ENCODE peak calls at places on chromosomes 6 and 20, in eight cellular contexts. P is H1, B is HCT116, F is K562, Y is HepG2, L is GM12878, V is endothelial cell of umbilical vein, J is SK-N-SH. S is an unnamed sample.

GRCh38 chr6:109892451-109893435 is 85.4 kb upstream of the GPR6 start:
- DNase-seq in P (peak), L (no peak), Y (no peak), J (no peak), B (peak), V (no peak), F (no peak), S (no peak)

GRCh38 chr20:34559311-34560140 is 1.0 kb downstream of the MAP1LC3A start:
- DNase-seq in F (no peak), P (no peak), L (no peak), J (peak), B (no peak), V (no peak), Y (no peak), S (no peak)

GRCh38 chr6:85390775-85391174 is 59.1 kb upstream of the NT5E start:
- DNase-seq in Y (no peak), V (no peak), J (no peak), L (no peak), F (no peak), B (no peak), P (no peak), S (no peak)

GRCh38 chr6:32967151-32968091 is 973 bp upstream of the BRD2 start:
- DNase-seq in Y (peak), V (peak), F (peak), B (peak), L (no peak), P (peak), J (peak), S (no peak)

GRCh38 chr6:156876302-156876701 is 99.1 kb downstream of the ARID1B start:
- DNase-seq in F (no peak), Y (no peak), V (no peak), P (peak), B (no peak), L (no peak), J (peak), S (no peak)

GRCh38 chr20:42258568-42258967 is 640.4 kb upstream of the CHD6 start:
- DNase-seq in P (no peak), B (no peak), Y (no peak), J (no peak), V (no peak), F (no peak), L (no peak), S (no peak)

GRCh38 chr6:117711369-117711768 is 36.1 kb downstream of the NUS1 start:
- DNase-seq in P (no peak), V (no peak), B (no peak), F (no peak), J (no peak), Y (peak), L (no peak), S (no peak)

GRCh38 chr20:36856691-36857635 is 19.0 kb upstream of the TLDC2 start:
- DNase-seq in P (no peak), L (no peak), V (peak), J (no peak), F (no peak), B (no peak), Y (no peak), S (no peak)

GRCh38 chr6:10991115-10991514 is 53.0 kb downstream of the ELOVL2 start:
- DNase-seq in B (no peak), P (no peak), J (no peak), V (no peak), F (no peak), L (no peak), Y (no peak), S (no peak)

GRCh38 chr20:60921021-60921622 is 330.9 kb upstream of the CDH4 start:
- DNase-seq in B (no peak), L (no peak), J (no peak), F (peak), V (no peak), Y (peak), P (no peak), S (no peak)

GRCh38 chr6:163249651-163250101 is 164.8 kb upstream of the QKI start:
- DNase-seq in B (no peak), V (no peak), P (no peak), J (no peak), L (no peak), F (no peak), Y (no peak), S (no peak)

GRCh38 chr6:170306324-170307079 is at the start of gene FAM120B:
- DNase-seq in V (peak), L (peak), B (peak), F (peak), J (peak), P (peak), Y (peak), S (peak)

GRCh38 chr6:37207903-37208456 is 38.0 kb downstream of the PIM1 start:
- DNase-seq in V (peak), P (peak), B (peak), L (peak), F (peak), Y (peak), J (peak), S (no peak)

GRCh38 chr6:46170357-46171289 is at the start of gene ENPP5:
- DNase-seq in Y (no peak), B (peak), F (peak), P (peak), L (peak), J (peak), V (no peak), S (no peak)

GRCh38 chr20:10893331-10893730 is 219.5 kb upstream of the JAG1 start:
- DNase-seq in B (no peak), J (no peak), P (no peak), F (no peak), V (no peak), L (no peak), Y (no peak), S (no peak)

GRCh38 chr6:30272032-30272431 is 54.7 kb upstream of the TRIM39 start:
- DNase-seq in F (no peak), P (no peak), Y (peak), B (no peak), L (no peak), J (no peak), V (no peak), S (no peak)

GRCh38 chr6:47733879-47734558 is 35.6 kb downstream of the ADGRF4 start:
- DNase-seq in L (peak), J (peak), B (peak), V (peak), Y (peak), P (no peak), F (no peak), S (no peak)

GRCh38 chr20:63183422-63184146 is 32.3 kb downstream of the YTHDF1 start:
- DNase-seq in F (peak), J (peak), Y (peak), P (peak), L (no peak), V (peak), B (peak), S (no peak)

GRCh38 chr20:47311967-47312681 is 44.4 kb downstream of the ZMYND8 start:
- DNase-seq in B (no peak), Y (no peak), F (no peak), P (no peak), V (no peak), L (no peak), J (no peak), S (no peak)

GRCh38 chr6:74936886-74937285 is 269.0 kb downstream of the COL12A1 start:
- DNase-seq in L (no peak), Y (no peak), B (no peak), V (peak), J (no peak), F (no peak), P (no peak), S (no peak)

GRCh38 chr6:167742719-167743303 is 83.9 kb upstream of the AFDN start:
- DNase-seq in F (no peak), J (no peak), V (no peak), B (peak), L (no peak), P (no peak), Y (peak), S (no peak)

GRCh38 chr6:108179741-108180140 is 13.9 kb downstream of the NR2E1 start:
- DNase-seq in F (no peak), P (peak), V (no peak), B (no peak), L (no peak), Y (no peak), J (no peak), S (no peak)

GRCh38 chr6:21377356-21377755 is 216.2 kb upstream of the SOX4 start:
- DNase-seq in Y (no peak), P (no peak), V (no peak), B (no peak), J (no peak), L (no peak), F (no peak), S (no peak)

DNA sequence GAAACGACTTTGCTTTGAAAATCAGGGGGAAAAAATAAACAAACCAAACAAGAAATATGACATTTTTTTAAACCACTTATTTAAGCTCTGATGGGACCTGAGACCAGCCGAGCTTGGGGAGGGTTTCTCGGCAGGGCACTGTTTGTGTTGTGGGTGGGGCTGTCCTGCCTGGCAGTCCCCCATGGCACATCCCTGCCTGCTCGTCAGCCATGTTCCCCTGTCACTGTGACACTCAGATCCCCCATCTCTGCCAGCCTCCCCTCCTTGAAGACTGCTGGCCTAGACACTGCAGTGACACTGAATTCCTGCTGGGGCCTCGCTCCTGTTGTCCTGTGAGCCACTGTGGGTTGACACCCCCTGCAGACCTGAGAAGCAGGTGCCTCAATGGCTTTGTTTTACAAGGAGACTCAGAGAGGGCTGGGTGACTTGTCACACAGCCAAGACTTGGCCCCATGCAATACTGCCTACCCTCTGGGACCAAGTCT is 95.1 kb upstream of the PTPN1 start:
- DNase-seq in L (no peak), B (peak), F (no peak), Y (no peak), J (no peak), P (no peak), V (no peak), S (no peak)
- H3K9ac ChIP-seq in L (no peak), B (peak), F (no peak), Y (peak), J (no peak), P (no peak), V (no peak), S (no peak)

GRCh38 chr20:6007529-6008103 is 46.2 kb downstream of the LRRN4 start:
- DNase-seq in V (peak), L (no peak), F (no peak), J (no peak), P (no peak), B (no peak), Y (peak), S (no peak)

GRCh38 chr20:6007094-6007528 is 46.7 kb downstream of the LRRN4 start:
- DNase-seq in F (no peak), J (peak), P (no peak), Y (peak), B (no peak), V (peak), L (no peak), S (no peak)

GRCh38 chr20:6006603-6006949 is 47.3 kb downstream of the LRRN4 start:
- DNase-seq in V (peak), P (no peak), F (no peak), L (no peak), B (no peak), Y (no peak), J (no peak), S (no peak)

GRCh38 chr20:6012166-6012565 is 41.7 kb downstream of the LRRN4 start:
- DNase-seq in V (no peak), J (no peak), Y (no peak), F (no peak), B (no peak), P (no peak), L (no peak), S (no peak)

GRCh38 chr20:6008254-6008653 is 45.6 kb downstream of the LRRN4 start:
- DNase-seq in L (no peak), P (no peak), V (peak), B (no peak), J (no peak), F (no peak), Y (peak), S (no peak)
- TF ChIP-seq POLR2AphosphoS5 in L (no peak), P (no peak), V (no peak), B (no peak), J (no peak), F (no peak), Y (no peak), S (no peak)

GRCh38 chr6:16947461-16948159 is 154.2 kb upstream of the STMND1 start:
- DNase-seq in P (no peak), L (no peak), B (peak), F (no peak), J (no peak), Y (peak), V (peak), S (peak)
- H3K27ac ChIP-seq in P (no peak), L (no peak), B (peak), F (no peak), J (peak), Y (no peak), V (no peak), S (peak)

GRCh38 chr6:42138630-42139619 is 3.5 kb downstream of the C6orf132 start:
- DNase-seq in L (no peak), Y (peak), F (no peak), J (no peak), V (peak), P (no peak), B (no peak), S (peak)
- H3K9ac ChIP-seq in L (no peak), Y (no peak), F (peak), J (no peak), V (no peak), P (no peak), B (peak), S (no peak)

S was measured in SK-N-MC.